ENCODE peak calls at places on chromosome 1, in four cellular contexts. F is amygdala, J is SHP77 treated with DMSO at 0.1 percent for 48 hours, T is T-helper 9 cell. U is an unnamed sample.

GRCh38 chr1:15146142-15146541 is 7.4 kb upstream of the TMEM51 start:
- DNase-seq in F (no peak), J (no peak), T (no peak), U (no peak)

GRCh38 chr1:193322218-193322617 is 135.8 kb upstream of the B3GALT2 start:
- DNase-seq in F (no peak), J (no peak), T (no peak), U (peak)

GRCh38 chr1:89069955-89070354 is 4.9 kb upstream of the GBP1 start:
- DNase-seq in F (no peak), J (no peak), T (no peak), U (no peak)

GRCh38 chr1:181097242-181097641 is 8.7 kb downstream of the IER5 start:
- DNase-seq in F (no peak), J (no peak), T (no peak), U (no peak)

GRCh38 chr1:200038645-200038986 is 11.1 kb downstream of the NR5A2 start:
- DNase-seq in F (no peak), J (no peak), T (no peak), U (no peak)

GRCh38 chr1:226990133-226990716 is 50.1 kb downstream of the COQ8A start:
- DNase-seq in F (no peak), J (no peak), T (no peak), U (no peak)

GRCh38 chr1:199010933-199011332 is 372.1 kb downstream of the PTPRC start:
- DNase-seq in F (no peak), J (no peak), T (no peak), U (peak)

GRCh38 chr1:66681686-66682085 is 70.6 kb upstream of the DYNLT5 start:
- DNase-seq in F (no peak), J (no peak), T (no peak), U (no peak)

GRCh38 chr1:91755176-91755575 is 130.8 kb downstream of the TGFBR3 start:
- DNase-seq in F (no peak), J (no peak), T (no peak), U (no peak)

GRCh38 chr1:107687846-107688753 is 276.9 kb downstream of the VAV3 start:
- DNase-seq in F (no peak), J (no peak), T (no peak), U (peak)

GRCh38 chr1:94795321-94795899 is 24.7 kb upstream of the SLC44A3 start:
- DNase-seq in F (no peak), J (no peak), T (no peak), U (no peak)

GRCh38 chr1:222777977-222778376 is 36.9 kb upstream of the DISP1 start:
- DNase-seq in F (no peak), J (no peak), T (no peak), U (no peak)

GRCh38 chr1:232938926-232939325 is 11.5 kb upstream of the NTPCR start:
- DNase-seq in F (no peak), J (no peak), T (no peak), U (no peak)

GRCh38 chr1:53416264-53416663 is 42.9 kb upstream of the DMRTB1 start:
- DNase-seq in F (no peak), J (no peak), T (no peak), U (no peak)

GRCh38 chr1:181087400-181087901 is 1.0 kb upstream of the IER5 start:
- DNase-seq in F (no peak), J (no peak), T (no peak), U (peak)

GRCh38 chr1:13808729-13809131 is 108.7 kb downstream of the PRDM2 start:
- DNase-seq in F (no peak), J (peak), T (no peak), U (peak)